ENCODE peak calls at places on chromosome 15, in four cellular contexts. P is neural progenitor cell, O is NT2/D1, V is HepG2. R is an unnamed sample.
A peak's percentile ranks its signal among the peaks of the same experiment; 100 is the strongest.

GRCh38 chr15:70856177-70856883 is 2.4 kb upstream of the LARP6 start:
- DNase-seq in P (no peak), O (no peak), V (no peak), R (no peak)

GRCh38 chr15:59492389-59493377 is 54.7 kb downstream of the FAM81A start:
- DNase-seq in P (peak; percentile 88), O (peak; percentile 73), V (peak; percentile 65), R (peak; percentile 16)

GRCh38 chr15:93209690-93210425 is 120.8 kb upstream of the RGMA start:
- DNase-seq in P (no peak), O (no peak), V (no peak), R (no peak)

GRCh38 chr15:71807125-71807629 is 3.2 kb upstream of the NR2E3 start:
- DNase-seq in P (peak; percentile 80), O (peak; percentile 71), V (no peak), R (no peak)

GRCh38 chr15:35209838-35210237 is 124.7 kb upstream of the NANOGP8 start:
- DNase-seq in P (no peak), O (no peak), V (peak; percentile 89), R (no peak)

GRCh38 chr15:58549013-58549779 is 117.4 kb downstream of the LIPC start:
- DNase-seq in P (no peak), O (no peak), V (no peak), R (peak; percentile 37)

GRCh38 chr15:79218588-79219200 is 63.8 kb upstream of the ANKRD34C start:
- DNase-seq in P (no peak), O (no peak), V (no peak), R (no peak)

GRCh38 chr15:68608844-68609232 is 30.0 kb downstream of the CORO2B start:
- DNase-seq in P (no peak), O (no peak), V (no peak), R (no peak)

GRCh38 chr15:78640527-78640839 is 527 bp downstream of the CHRNB4 start:
- DNase-seq in P (no peak), O (no peak), V (no peak), R (no peak)

GRCh38 chr15:70309716-70310115 is 212.0 kb upstream of the TLE3 start:
- DNase-seq in P (no peak), O (peak; percentile 47), V (no peak), R (no peak)

GRCh38 chr15:25739687-25740121 is 123.4 kb downstream of the ATP10A start:
- DNase-seq in P (peak; percentile 61), O (peak; percentile 9), V (no peak), R (peak; percentile 44)

GRCh38 chr15:32029862-32030781 is at the start of gene CHRNA7:
- DNase-seq in P (peak; percentile 95), O (peak; percentile 43), V (peak; percentile 12), R (no peak)

GRCh38 chr15:75191235-75191634 is 10.4 kb upstream of the C15orf39 start:
- DNase-seq in P (no peak), O (no peak), V (no peak), R (no peak)
- H3K4me3 ChIP-seq in P (no peak overlapping the region), O (no peak overlapping the region), V (no peak overlapping the region), R (no peak overlapping the region)

GRCh38 chr15:41043276-41043675 is 72.8 kb downstream of the INO80 start:
- DNase-seq in P (no peak), O (no peak), V (peak; percentile 13), R (peak; percentile 60)
- H3K4me3 ChIP-seq in P (no peak overlapping the region), O (no peak overlapping the region), V (no peak overlapping the region), R (no peak overlapping the region)

GRCh38 chr15:98901438-98901837 is 106.2 kb downstream of the PGPEP1L start:
- DNase-seq in P (no peak), O (no peak), V (no peak), R (no peak)

GRCh38 chr15:98898122-98898521 is 109.5 kb downstream of the PGPEP1L start:
- DNase-seq in P (no peak), O (no peak), V (no peak), R (no peak)

GRCh38 chr15:98900382-98900781 is 107.2 kb downstream of the PGPEP1L start:
- DNase-seq in P (peak; percentile 56), O (no peak), V (no peak), R (no peak)

GRCh38 chr15:98896802-98897732 is 110.5 kb downstream of the PGPEP1L start:
- DNase-seq in P (no peak), O (no peak), V (peak; percentile 85), R (peak; percentile 99)

GRCh38 chr15:98899266-98900021 is 108.1 kb downstream of the PGPEP1L start:
- DNase-seq in P (peak; percentile 21), O (no peak), V (no peak), R (no peak)
- H3K4me3 ChIP-seq in P (no peak overlapping the region), O (no peak overlapping the region), V (no peak overlapping the region), R (no peak overlapping the region)

DNA sequence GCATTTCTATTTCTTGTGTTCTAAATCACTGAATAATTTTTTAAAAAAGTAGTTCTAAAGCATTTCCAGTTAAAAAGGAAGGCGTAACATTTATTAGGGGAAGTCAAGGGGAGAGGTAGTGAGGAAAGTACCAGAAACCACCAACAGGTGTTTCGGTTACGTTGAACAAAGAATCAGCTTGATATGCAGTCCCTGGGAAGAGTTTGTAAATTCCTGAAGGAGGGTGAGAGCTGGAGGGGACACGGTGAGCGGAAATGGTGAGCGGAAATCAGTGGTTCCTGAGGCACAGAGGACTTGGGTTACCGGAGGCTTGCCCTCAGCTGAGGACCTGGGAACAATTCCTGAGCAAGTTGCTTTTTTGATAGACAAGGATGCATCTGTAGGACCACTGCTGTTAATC is 17.8 kb downstream of the MAP2K1 start:
- DNase-seq in P (peak; percentile 56), O (peak; percentile 32), V (no peak), R (no peak)
- H3K4me3 ChIP-seq in P (no peak overlapping the region), O (no peak overlapping the region), V (no peak overlapping the region), R (no peak overlapping the region)